ENCODE peak calls at places on chromosome 2, in six cellular contexts. F is stimulated activated CD8-positive, alpha-beta memory T cell treated with anti-CD3 and anti-CD28 coated beads, Interleukin-15, amount 100 ng/mL, for 1 hour; Y is NCI-H2081; N is iris pigment epithelial cell; A is stimulated activated naive CD8-positive, alpha-beta T cell treated with anti-CD3 and anti-CD28 coated beads, Interleukin-15, Interleukin-2, amounts not matched to agents 100 U/mL and 50 U/mL, for 24 hours; W is T-helper 22 cell. R is an unnamed sample.

GRCh38 chr2:48439102-48439501 is 90.9 kb upstream of the STON1 start:
- DNase-seq in F (no peak), Y (no peak), N (peak; percentile 23), A (no peak), W (no peak), R (no peak)

GRCh38 chr2:239269959-239270358 is 130.9 kb downstream of the HDAC4 start:
- DNase-seq in F (no peak), Y (no peak), N (no peak), A (no peak), W (no peak), R (no peak)

GRCh38 chr2:124081154-124081771 is 56.2 kb downstream of the CNTNAP5 start:
- DNase-seq in F (no peak), Y (no peak), N (no peak), A (no peak), W (no peak), R (no peak)

GRCh38 chr2:150387586-150388288 is 99.7 kb downstream of the RND3 start:
- DNase-seq in F (no peak), Y (no peak), N (peak; percentile 31), A (no peak), W (no peak), R (no peak)

GRCh38 chr2:113977660-113978523 is 88.0 kb downstream of the ACTR3 start:
- DNase-seq in F (no peak), Y (peak; percentile 35), N (peak; percentile 62), A (no peak), W (no peak), R (no peak)

GRCh38 chr2:131419447-131419846 is 55.5 kb upstream of the RAB6D start:
- DNase-seq in F (no peak), Y (no peak), N (no peak), A (no peak), W (no peak), R (no peak)

GRCh38 chr2:134398300-134398699 is 144.4 kb downstream of the MGAT5 start:
- DNase-seq in F (no peak), Y (no peak), N (peak; percentile 94), A (no peak), W (no peak), R (no peak)

GRCh38 chr2:39728941-39729351 is 50.1 kb downstream of the THUMPD2 start:
- DNase-seq in F (no peak), Y (peak; percentile 54), N (peak; percentile 63), A (peak; percentile 50), W (no peak), R (peak; percentile 58)

GRCh38 chr2:240224676-240225075 is 84.2 kb upstream of the OTOS start:
- DNase-seq in F (no peak), Y (no peak), N (peak; percentile 39), A (no peak), W (no peak), R (no peak)

GRCh38 chr2:120436885-120437603 is 91.1 kb downstream of the INHBB start:
- DNase-seq in F (no peak), Y (peak; percentile 51), N (peak; percentile 31), A (peak; percentile 29), W (no peak), R (peak; percentile 40)

GRCh38 chr2:12720181-12720580 is 3.4 kb downstream of the TRIB2 start:
- DNase-seq in F (no peak), Y (peak; percentile 11), N (peak; percentile 40), A (no peak), W (no peak), R (no peak)

GRCh38 chr2:12715878-12716249 is 872 bp upstream of the TRIB2 start:
- DNase-seq in F (peak; percentile 68), Y (peak; percentile 91), N (peak; percentile 85), A (peak; percentile 83), W (peak; percentile 66), R (peak; percentile 75)

GRCh38 chr2:121197369-121198091 is 87.5 kb downstream of the TFCP2L1 start:
- DNase-seq in F (no peak), Y (no peak), N (peak; percentile 71), A (no peak), W (no peak), R (no peak)

GRCh38 chr2:174802459-174802858 is 38.2 kb upstream of the CHRNA1 start:
- DNase-seq in F (no peak), Y (no peak), N (peak; percentile 31), A (no peak), W (no peak), R (no peak)

GRCh38 chr2:143808166-143808565 is 678.9 kb downstream of the ARHGAP15 start:
- DNase-seq in F (no peak), Y (no peak), N (no peak), A (no peak), W (no peak), R (no peak)

GRCh38 chr2:68879296-68879695 is 8.1 kb upstream of the BMP10 start:
- DNase-seq in F (no peak), Y (no peak), N (peak; percentile 61), A (no peak), W (no peak), R (no peak)

GRCh38 chr2:111178730-111179405 is 58.2 kb downstream of the BCL2L11 start:
- DNase-seq in F (no peak), Y (no peak), N (peak; percentile 60), A (peak; percentile 3), W (no peak), R (peak; percentile 17)

GRCh38 chr2:130825231-130825971 is 11.3 kb upstream of the ARHGEF4 start:
- DNase-seq in F (no peak), Y (no peak), N (no peak), A (no peak), W (no peak), R (no peak)

GRCh38 chr2:232503792-232504323 is 16.2 kb upstream of the ECEL1 start:
- DNase-seq in F (no peak), Y (no peak), N (no peak), A (no peak), W (no peak), R (no peak)

GRCh38 chr2:20558391-20559150 is 92.3 kb downstream of the HS1BP3 start:
- DNase-seq in F (no peak), Y (no peak), N (no peak), A (no peak), W (no peak), R (no peak)

GRCh38 chr2:130337735-130338325 is 4.9 kb upstream of the IMP4 start:
- DNase-seq in F (no peak), Y (no peak), N (peak; percentile 89), A (no peak), W (no peak), R (peak; percentile 41)

GRCh38 chr2:20599001-20599600 is 51.8 kb downstream of the HS1BP3 start:
- DNase-seq in F (no peak), Y (no peak), N (no peak), A (no peak), W (no peak), R (no peak)

GRCh38 chr2:241217320-241218031 is 29.0 kb downstream of the ANO7 start:
- DNase-seq in F (no peak), Y (peak; percentile 62), N (peak; percentile 77), A (peak; percentile 47), W (peak; percentile 23), R (peak; percentile 87)

GRCh38 chr2:98476192-98476868 is 31.7 kb downstream of the INPP4A start:
- DNase-seq in F (no peak), Y (peak; percentile 75), N (peak; percentile 47), A (peak; percentile 17), W (no peak), R (no peak)

GRCh38 chr2:169362346-169363026 is at the start of gene LRP2:
- DNase-seq in F (no peak), Y (no peak), N (no peak), A (peak; percentile 30), W (no peak), R (no peak)

GRCh38 chr2:113979172-113980128 is 89.6 kb downstream of the ACTR3 start:
- DNase-seq in F (no peak), Y (no peak), N (no peak), A (peak; percentile 78), W (no peak), R (peak; percentile 45)

GRCh38 chr2:236972491-236973379 is 113.0 kb upstream of the COPS8 start:
- DNase-seq in F (no peak), Y (no peak), N (peak; percentile 78), A (no peak), W (no peak), R (no peak)

GRCh38 chr2:47223980-47224379 is 68.9 kb upstream of the STPG4 start:
- DNase-seq in F (no peak), Y (no peak), N (peak; percentile 73), A (no peak), W (no peak), R (no peak)

GRCh38 chr2:207257291-207258190 is 91.8 kb upstream of the KLF7 start:
- DNase-seq in F (no peak), Y (peak; percentile 38), N (no peak), A (no peak), W (no peak), R (no peak)

GRCh38 chr2:200593905-200594304 is 8.1 kb downstream of the AOX1 start:
- DNase-seq in F (no peak), Y (no peak), N (no peak), A (no peak), W (no peak), R (no peak)

GRCh38 chr2:69353360-69353759 is 33.7 kb downstream of the GFPT1 start:
- DNase-seq in F (no peak), Y (no peak), N (peak; percentile 12), A (no peak), W (no peak), R (no peak)

GRCh38 chr2:38509322-38509946 is 93.3 kb downstream of the HNRNPLL start:
- DNase-seq in F (no peak), Y (peak; percentile 28), N (peak; percentile 63), A (no peak), W (no peak), R (no peak)

GRCh38 chr2:106189764-106190468 is 4.2 kb downstream of the UXS1 start:
- DNase-seq in F (no peak), Y (no peak), N (peak; percentile 87), A (no peak), W (no peak), R (no peak)

GRCh38 chr2:40177366-40177765 is 274.5 kb downstream of the SLC8A1 start:
- DNase-seq in F (no peak), Y (no peak), N (no peak), A (no peak), W (no peak), R (no peak)